ENCODE peak calls at places on chromosomes 16 and 17, in ten cellular contexts. P is CD8-positive, alpha-beta memory T cell; G is AG08395; M is HT1080; S is HEK293T; O is iPS DF 19.7; F is heart right ventricle; B is HTR-8/SVneo; V is lower lobe of right lung; T is T-helper 1 cell. W is an unnamed sample.

GRCh38 chr17:77619851-77620250 is 338.7 kb upstream of the TNRC6C start:
- DNase-seq in P (no peak), G (peak), M (no peak), S (no peak), O (no peak), F (no peak), B (peak), V (no peak), T (no peak), W (no peak)

GRCh38 chr16:88686062-88686438 is 257 bp downstream of the SNAI3 start:
- DNase-seq in P (peak), G (no peak), M (no peak), S (peak), O (no peak), F (no peak), B (no peak), V (peak), T (peak), W (peak)

GRCh38 chr17:67080804-67081203 is 36.5 kb downstream of the CACNG1 start:
- DNase-seq in P (no peak), G (no peak), M (no peak), S (no peak), O (no peak), F (no peak), B (no peak), V (no peak), T (no peak), W (peak)

GRCh38 chr16:88633684-88634140 is 4.7 kb upstream of the IL17C start:
- DNase-seq in P (peak), G (peak), M (no peak), S (no peak), O (no peak), F (no peak), B (peak), V (peak), T (no peak), W (peak)

GRCh38 chr16:75733305-75734141 is 7.2 kb upstream of the CPHXL start:
- DNase-seq in P (no peak), G (peak), M (no peak), S (no peak), O (no peak), F (no peak), B (no peak), V (no peak), T (no peak), W (no peak)

GRCh38 chr16:54027126-54027922 is 259.3 kb downstream of the IRX3 start:
- DNase-seq in P (no peak), G (peak), M (peak), S (no peak), O (no peak), F (no peak), B (peak), V (no peak), T (no peak), W (no peak)

GRCh38 chr16:25051446-25052160 is 36.4 kb upstream of the ARHGAP17 start:
- DNase-seq in P (no peak), G (peak), M (peak), S (no peak), O (no peak), F (no peak), B (no peak), V (no peak), T (no peak), W (no peak)

GRCh38 chr17:40602445-40603443 is 37.5 kb upstream of the CCR7 start:
- DNase-seq in P (peak), G (no peak), M (no peak), S (no peak), O (no peak), F (no peak), B (no peak), V (no peak), T (peak), W (peak)